ENCODE peak calls at places on chromosomes 5 and 9, in nine cellular contexts. One of them, this sample, is unnamed.

GRCh38 chr5:1997640-1998347 is 115.1 kb upstream of the IRX4 start:
- DNase-seq in kidney: no peak
- DNase-seq in T-helper 2 cell: no peak
- DNase-seq in amniotic stem cell: no peak
- DNase-seq in epithelial cell of esophagus: no peak
- DNase-seq in stimulated activated naive CD8-positive, alpha-beta T cell treated with anti-CD3 and anti-CD28 coated beads, Interleukin-15, amount 100 ng/mL, for 72 hours: no peak
- DNase-seq in mesendoderm: no peak
- DNase-seq in PC-9: no peak
- DNase-seq in stimulated activated CD4-positive, alpha-beta T cell treated with anti-CD3 and anti-CD28 coated beads, Interleukin-2, amount 100 ng/mL, for 4 hours: no peak
- DNase-seq in this sample: no peak

GRCh38 chr9:76634356-76635054 is 129.7 kb upstream of the PCA3 start:
- DNase-seq in kidney: no peak
- DNase-seq in T-helper 2 cell: no peak
- DNase-seq in amniotic stem cell: no peak
- DNase-seq in epithelial cell of esophagus: peak; percentile 50
- DNase-seq in stimulated activated naive CD8-positive, alpha-beta T cell treated with anti-CD3 and anti-CD28 coated beads, Interleukin-15, amount 100 ng/mL, for 72 hours: no peak
- DNase-seq in mesendoderm: no peak
- DNase-seq in PC-9: peak; percentile 89
- DNase-seq in stimulated activated CD4-positive, alpha-beta T cell treated with anti-CD3 and anti-CD28 coated beads, Interleukin-2, amount 100 ng/mL, for 4 hours: no peak
- DNase-seq in this sample: no peak

GRCh38 chr5:84779206-84779605 is 394.5 kb upstream of the EDIL3 start:
- DNase-seq in kidney: no peak
- DNase-seq in T-helper 2 cell: no peak
- DNase-seq in amniotic stem cell: no peak
- DNase-seq in epithelial cell of esophagus: peak; percentile 4
- DNase-seq in stimulated activated naive CD8-positive, alpha-beta T cell treated with anti-CD3 and anti-CD28 coated beads, Interleukin-15, amount 100 ng/mL, for 72 hours: no peak
- DNase-seq in mesendoderm: peak; percentile 23
- DNase-seq in PC-9: no peak
- DNase-seq in stimulated activated CD4-positive, alpha-beta T cell treated with anti-CD3 and anti-CD28 coated beads, Interleukin-2, amount 100 ng/mL, for 4 hours: no peak
- DNase-seq in this sample: no peak

GRCh38 chr5:139745121-139745799 is 50.3 kb upstream of the PSD2 start:
- DNase-seq in kidney: peak; percentile 95
- DNase-seq in T-helper 2 cell: no peak
- DNase-seq in amniotic stem cell: no peak
- DNase-seq in epithelial cell of esophagus: peak; percentile 39
- DNase-seq in stimulated activated naive CD8-positive, alpha-beta T cell treated with anti-CD3 and anti-CD28 coated beads, Interleukin-15, amount 100 ng/mL, for 72 hours: peak; percentile 35
- DNase-seq in mesendoderm: peak; percentile 79
- DNase-seq in PC-9: peak; percentile 66
- DNase-seq in stimulated activated CD4-positive, alpha-beta T cell treated with anti-CD3 and anti-CD28 coated beads, Interleukin-2, amount 100 ng/mL, for 4 hours: no peak
- DNase-seq in this sample: no peak

GRCh38 chr5:62167651-62168050 is 138.4 kb upstream of the KIF2A start:
- DNase-seq in kidney: no peak
- DNase-seq in T-helper 2 cell: no peak
- DNase-seq in amniotic stem cell: no peak
- DNase-seq in epithelial cell of esophagus: peak; percentile 61
- DNase-seq in stimulated activated naive CD8-positive, alpha-beta T cell treated with anti-CD3 and anti-CD28 coated beads, Interleukin-15, amount 100 ng/mL, for 72 hours: no peak
- DNase-seq in mesendoderm: no peak
- DNase-seq in PC-9: no peak
- DNase-seq in stimulated activated CD4-positive, alpha-beta T cell treated with anti-CD3 and anti-CD28 coated beads, Interleukin-2, amount 100 ng/mL, for 4 hours: no peak
- DNase-seq in this sample: no peak

GRCh38 chr5:95283761-95284511 is 958 bp downstream of the MCTP1 start:
- DNase-seq in kidney: peak; percentile 79
- DNase-seq in T-helper 2 cell: no peak
- DNase-seq in amniotic stem cell: no peak
- DNase-seq in epithelial cell of esophagus: peak; percentile 38
- DNase-seq in stimulated activated naive CD8-positive, alpha-beta T cell treated with anti-CD3 and anti-CD28 coated beads, Interleukin-15, amount 100 ng/mL, for 72 hours: peak; percentile 37
- DNase-seq in mesendoderm: peak; percentile 59
- DNase-seq in PC-9: no peak
- DNase-seq in stimulated activated CD4-positive, alpha-beta T cell treated with anti-CD3 and anti-CD28 coated beads, Interleukin-2, amount 100 ng/mL, for 4 hours: no peak
- DNase-seq in this sample: peak; percentile 65

GRCh38 chr9:3960661-3961144 is 339.2 kb downstream of the GLIS3 start:
- DNase-seq in kidney: no peak
- DNase-seq in T-helper 2 cell: no peak
- DNase-seq in amniotic stem cell: no peak
- DNase-seq in epithelial cell of esophagus: peak; percentile 62
- DNase-seq in stimulated activated naive CD8-positive, alpha-beta T cell treated with anti-CD3 and anti-CD28 coated beads, Interleukin-15, amount 100 ng/mL, for 72 hours: no peak
- DNase-seq in mesendoderm: no peak
- DNase-seq in PC-9: no peak
- DNase-seq in stimulated activated CD4-positive, alpha-beta T cell treated with anti-CD3 and anti-CD28 coated beads, Interleukin-2, amount 100 ng/mL, for 4 hours: no peak
- DNase-seq in this sample: no peak

GRCh38 chr5:124773291-124774001 is 27.0 kb upstream of the ZNF608 start:
- DNase-seq in kidney: no peak
- DNase-seq in T-helper 2 cell: no peak
- DNase-seq in amniotic stem cell: no peak
- DNase-seq in epithelial cell of esophagus: no peak
- DNase-seq in stimulated activated naive CD8-positive, alpha-beta T cell treated with anti-CD3 and anti-CD28 coated beads, Interleukin-15, amount 100 ng/mL, for 72 hours: no peak
- DNase-seq in mesendoderm: no peak
- DNase-seq in PC-9: no peak
- DNase-seq in stimulated activated CD4-positive, alpha-beta T cell treated with anti-CD3 and anti-CD28 coated beads, Interleukin-2, amount 100 ng/mL, for 4 hours: no peak
- DNase-seq in this sample: peak; percentile 16

GRCh38 chr5:169610606-169611005 is 26.5 kb upstream of the DOCK2 start:
- DNase-seq in kidney: no peak
- DNase-seq in T-helper 2 cell: no peak
- DNase-seq in amniotic stem cell: no peak
- DNase-seq in epithelial cell of esophagus: peak; percentile 4
- DNase-seq in stimulated activated naive CD8-positive, alpha-beta T cell treated with anti-CD3 and anti-CD28 coated beads, Interleukin-15, amount 100 ng/mL, for 72 hours: no peak
- DNase-seq in mesendoderm: no peak
- DNase-seq in PC-9: peak; percentile 39
- DNase-seq in stimulated activated CD4-positive, alpha-beta T cell treated with anti-CD3 and anti-CD28 coated beads, Interleukin-2, amount 100 ng/mL, for 4 hours: no peak
- DNase-seq in this sample: no peak

GRCh38 chr5:32138839-32139493 is 35.2 kb downstream of the GOLPH3 start:
- DNase-seq in kidney: no peak
- DNase-seq in T-helper 2 cell: peak; percentile 13
- DNase-seq in amniotic stem cell: no peak
- DNase-seq in epithelial cell of esophagus: no peak
- DNase-seq in stimulated activated naive CD8-positive, alpha-beta T cell treated with anti-CD3 and anti-CD28 coated beads, Interleukin-15, amount 100 ng/mL, for 72 hours: peak; percentile 58
- DNase-seq in mesendoderm: no peak
- DNase-seq in PC-9: peak; percentile 17
- DNase-seq in stimulated activated CD4-positive, alpha-beta T cell treated with anti-CD3 and anti-CD28 coated beads, Interleukin-2, amount 100 ng/mL, for 4 hours: peak; percentile 58
- DNase-seq in this sample: no peak

GRCh38 chr5:16946725-16947124 is 10.6 kb upstream of the MYO10 start:
- DNase-seq in kidney: no peak
- DNase-seq in T-helper 2 cell: no peak
- DNase-seq in amniotic stem cell: no peak
- DNase-seq in epithelial cell of esophagus: no peak
- DNase-seq in stimulated activated naive CD8-positive, alpha-beta T cell treated with anti-CD3 and anti-CD28 coated beads, Interleukin-15, amount 100 ng/mL, for 72 hours: no peak
- DNase-seq in mesendoderm: no peak
- DNase-seq in PC-9: no peak
- DNase-seq in stimulated activated CD4-positive, alpha-beta T cell treated with anti-CD3 and anti-CD28 coated beads, Interleukin-2, amount 100 ng/mL, for 4 hours: no peak
- DNase-seq in this sample: no peak

GRCh38 chr9:126057036-126057435 is 269.6 kb upstream of the MVB12B start:
- DNase-seq in kidney: peak; percentile 18
- DNase-seq in T-helper 2 cell: no peak
- DNase-seq in amniotic stem cell: no peak
- DNase-seq in epithelial cell of esophagus: no peak
- DNase-seq in stimulated activated naive CD8-positive, alpha-beta T cell treated with anti-CD3 and anti-CD28 coated beads, Interleukin-15, amount 100 ng/mL, for 72 hours: no peak
- DNase-seq in mesendoderm: no peak
- DNase-seq in PC-9: no peak
- DNase-seq in stimulated activated CD4-positive, alpha-beta T cell treated with anti-CD3 and anti-CD28 coated beads, Interleukin-2, amount 100 ng/mL, for 4 hours: no peak
- DNase-seq in this sample: no peak

GRCh38 chr5:65924366-65925093 is 1.8 kb upstream of the ERBIN start:
- DNase-seq in kidney: no peak
- DNase-seq in T-helper 2 cell: no peak
- DNase-seq in amniotic stem cell: no peak
- DNase-seq in epithelial cell of esophagus: no peak
- DNase-seq in stimulated activated naive CD8-positive, alpha-beta T cell treated with anti-CD3 and anti-CD28 coated beads, Interleukin-15, amount 100 ng/mL, for 72 hours: no peak
- DNase-seq in mesendoderm: peak; percentile 11
- DNase-seq in PC-9: no peak
- DNase-seq in stimulated activated CD4-positive, alpha-beta T cell treated with anti-CD3 and anti-CD28 coated beads, Interleukin-2, amount 100 ng/mL, for 4 hours: no peak
- DNase-seq in this sample: peak; percentile 50

GRCh38 chr5:17218353-17219005 is 1.0 kb downstream of the BASP1 start:
- DNase-seq in kidney: peak; percentile 79
- DNase-seq in T-helper 2 cell: no peak
- DNase-seq in amniotic stem cell: peak; percentile 40
- DNase-seq in epithelial cell of esophagus: peak; percentile 43
- DNase-seq in stimulated activated naive CD8-positive, alpha-beta T cell treated with anti-CD3 and anti-CD28 coated beads, Interleukin-15, amount 100 ng/mL, for 72 hours: no peak
- DNase-seq in mesendoderm: peak; percentile 55
- DNase-seq in PC-9: no peak
- DNase-seq in stimulated activated CD4-positive, alpha-beta T cell treated with anti-CD3 and anti-CD28 coated beads, Interleukin-2, amount 100 ng/mL, for 4 hours: no peak
- DNase-seq in this sample: peak; percentile 58

GRCh38 chr5:19608434-19608833 is 379.6 kb downstream of the CDH18 start:
- DNase-seq in kidney: no peak
- DNase-seq in T-helper 2 cell: no peak
- DNase-seq in amniotic stem cell: peak; percentile 3
- DNase-seq in epithelial cell of esophagus: peak; percentile 49
- DNase-seq in stimulated activated naive CD8-positive, alpha-beta T cell treated with anti-CD3 and anti-CD28 coated beads, Interleukin-15, amount 100 ng/mL, for 72 hours: no peak
- DNase-seq in mesendoderm: peak; percentile 10
- DNase-seq in PC-9: no peak
- DNase-seq in stimulated activated CD4-positive, alpha-beta T cell treated with anti-CD3 and anti-CD28 coated beads, Interleukin-2, amount 100 ng/mL, for 4 hours: no peak
- DNase-seq in this sample: peak; percentile 1

GRCh38 chr5:8805653-8806052 is 740.2 kb downstream of the SEMA5A start:
- DNase-seq in kidney: no peak
- DNase-seq in T-helper 2 cell: no peak
- DNase-seq in amniotic stem cell: no peak
- DNase-seq in epithelial cell of esophagus: no peak
- DNase-seq in stimulated activated naive CD8-positive, alpha-beta T cell treated with anti-CD3 and anti-CD28 coated beads, Interleukin-15, amount 100 ng/mL, for 72 hours: no peak
- DNase-seq in mesendoderm: no peak
- DNase-seq in PC-9: no peak
- DNase-seq in stimulated activated CD4-positive, alpha-beta T cell treated with anti-CD3 and anti-CD28 coated beads, Interleukin-2, amount 100 ng/mL, for 4 hours: no peak
- DNase-seq in this sample: no peak

GRCh38 chr5:493251-493701 is 31.0 kb downstream of the SLC9A3 start:
- DNase-seq in kidney: no peak
- DNase-seq in T-helper 2 cell: no peak
- DNase-seq in amniotic stem cell: no peak
- DNase-seq in epithelial cell of esophagus: no peak
- DNase-seq in stimulated activated naive CD8-positive, alpha-beta T cell treated with anti-CD3 and anti-CD28 coated beads, Interleukin-15, amount 100 ng/mL, for 72 hours: no peak
- DNase-seq in mesendoderm: no peak
- DNase-seq in PC-9: no peak
- DNase-seq in stimulated activated CD4-positive, alpha-beta T cell treated with anti-CD3 and anti-CD28 coated beads, Interleukin-2, amount 100 ng/mL, for 4 hours: no peak
- DNase-seq in this sample: no peak

GRCh38 chr9:124214596-124215550 is 42.9 kb upstream of the NEK6 start:
- DNase-seq in kidney: no peak
- DNase-seq in T-helper 2 cell: no peak
- DNase-seq in amniotic stem cell: no peak
- DNase-seq in epithelial cell of esophagus: no peak
- DNase-seq in stimulated activated naive CD8-positive, alpha-beta T cell treated with anti-CD3 and anti-CD28 coated beads, Interleukin-15, amount 100 ng/mL, for 72 hours: peak; percentile 7
- DNase-seq in mesendoderm: no peak
- DNase-seq in PC-9: no peak
- DNase-seq in stimulated activated CD4-positive, alpha-beta T cell treated with anti-CD3 and anti-CD28 coated beads, Interleukin-2, amount 100 ng/mL, for 4 hours: no peak
- DNase-seq in this sample: no peak

GRCh38 chr9:10052181-10052580 is 560.6 kb downstream of the PTPRD start:
- DNase-seq in kidney: no peak
- DNase-seq in T-helper 2 cell: no peak
- DNase-seq in amniotic stem cell: no peak
- DNase-seq in epithelial cell of esophagus: no peak
- DNase-seq in stimulated activated naive CD8-positive, alpha-beta T cell treated with anti-CD3 and anti-CD28 coated beads, Interleukin-15, amount 100 ng/mL, for 72 hours: no peak
- DNase-seq in mesendoderm: no peak
- DNase-seq in PC-9: no peak
- DNase-seq in stimulated activated CD4-positive, alpha-beta T cell treated with anti-CD3 and anti-CD28 coated beads, Interleukin-2, amount 100 ng/mL, for 4 hours: no peak
- DNase-seq in this sample: no peak

GRCh38 chr5:80641353-80641752 is 13.1 kb upstream of the MSH3 start:
- DNase-seq in kidney: no peak
- DNase-seq in T-helper 2 cell: no peak
- DNase-seq in amniotic stem cell: no peak
- DNase-seq in epithelial cell of esophagus: peak; percentile 11
- DNase-seq in stimulated activated naive CD8-positive, alpha-beta T cell treated with anti-CD3 and anti-CD28 coated beads, Interleukin-15, amount 100 ng/mL, for 72 hours: no peak
- DNase-seq in mesendoderm: no peak
- DNase-seq in PC-9: no peak
- DNase-seq in stimulated activated CD4-positive, alpha-beta T cell treated with anti-CD3 and anti-CD28 coated beads, Interleukin-2, amount 100 ng/mL, for 4 hours: no peak
- DNase-seq in this sample: no peak

GRCh38 chr5:148788636-148789035 is 37.8 kb upstream of the ADRB2 start:
- DNase-seq in kidney: no peak
- DNase-seq in T-helper 2 cell: no peak
- DNase-seq in amniotic stem cell: no peak
- DNase-seq in epithelial cell of esophagus: peak; percentile 67
- DNase-seq in stimulated activated naive CD8-positive, alpha-beta T cell treated with anti-CD3 and anti-CD28 coated beads, Interleukin-15, amount 100 ng/mL, for 72 hours: no peak
- DNase-seq in mesendoderm: peak; percentile 25
- DNase-seq in PC-9: no peak
- DNase-seq in stimulated activated CD4-positive, alpha-beta T cell treated with anti-CD3 and anti-CD28 coated beads, Interleukin-2, amount 100 ng/mL, for 4 hours: no peak
- DNase-seq in this sample: no peak

GRCh38 chr5:122392844-122393243 is 80.8 kb downstream of the SNCAIP start:
- DNase-seq in kidney: no peak
- DNase-seq in T-helper 2 cell: no peak
- DNase-seq in amniotic stem cell: no peak
- DNase-seq in epithelial cell of esophagus: no peak
- DNase-seq in stimulated activated naive CD8-positive, alpha-beta T cell treated with anti-CD3 and anti-CD28 coated beads, Interleukin-15, amount 100 ng/mL, for 72 hours: no peak
- DNase-seq in mesendoderm: no peak
- DNase-seq in PC-9: no peak
- DNase-seq in stimulated activated CD4-positive, alpha-beta T cell treated with anti-CD3 and anti-CD28 coated beads, Interleukin-2, amount 100 ng/mL, for 4 hours: no peak
- DNase-seq in this sample: no peak

GRCh38 chr5:127101533-127101932 is 28.2 kb upstream of the C5orf63 start:
- DNase-seq in kidney: no peak
- DNase-seq in T-helper 2 cell: no peak
- DNase-seq in amniotic stem cell: no peak
- DNase-seq in epithelial cell of esophagus: no peak
- DNase-seq in stimulated activated naive CD8-positive, alpha-beta T cell treated with anti-CD3 and anti-CD28 coated beads, Interleukin-15, amount 100 ng/mL, for 72 hours: no peak
- DNase-seq in mesendoderm: no peak
- DNase-seq in PC-9: no peak
- DNase-seq in stimulated activated CD4-positive, alpha-beta T cell treated with anti-CD3 and anti-CD28 coated beads, Interleukin-2, amount 100 ng/mL, for 4 hours: no peak
- DNase-seq in this sample: no peak